ENCODE peak calls at places on chromosomes 4 and X, in seven cellular contexts. W is PC-3; D is CD8-positive, alpha-beta T cell; I is colonic mucosa; E is cardiac muscle cell; R is suprapubic skin; N is tibial nerve. G is an unnamed sample.

GRCh38 chrX:154402622-154403127 is 4.5 kb downstream of the RPL10 start:
- DNase-seq in W (no peak), D (no peak), I (no peak), E (no peak), R (no peak), N (no peak), G (no peak)

GRCh38 chr4:151114986-151115385 is 15.6 kb downstream of the RPS3A start:
- DNase-seq in W (peak), D (no peak), I (no peak), E (no peak), R (no peak), N (no peak), G (no peak)

GRCh38 chrX:103656623-103657022 is 27.8 kb downstream of the TCEAL1 start:
- DNase-seq in W (peak), D (no peak), I (no peak), E (no peak), R (no peak), N (no peak), G (no peak)

GRCh38 chr4:73068496-73069337 is 799 bp downstream of the COX18 start:
- DNase-seq in W (peak), D (no peak), I (peak), E (peak), R (no peak), N (no peak), G (no peak)

GRCh38 chr4:84530871-84531270 is 31.8 kb upstream of the NKX6-1 start:
- DNase-seq in W (peak), D (no peak), I (no peak), E (no peak), R (no peak), N (no peak), G (no peak)

GRCh38 chr4:14269824-14270223 is 642.3 kb upstream of the BOD1L1 start:
- DNase-seq in W (no peak), D (no peak), I (peak), E (no peak), R (no peak), N (no peak), G (no peak)

GRCh38 chr4:153152453-153153338 is 51.5 kb upstream of the TRIM2 start:
- DNase-seq in W (no peak), D (no peak), I (peak), E (peak), R (peak), N (peak), G (peak)

GRCh38 chrX:134780908-134781307 is 122.6 kb upstream of the PLAC1 start:
- DNase-seq in W (no peak), D (no peak), I (no peak), E (no peak), R (no peak), N (no peak), G (no peak)

GRCh38 chr4:167955006-167955405 is 137.3 kb upstream of the ANXA10 start:
- DNase-seq in W (no peak), D (no peak), I (no peak), E (no peak), R (no peak), N (no peak), G (no peak)

GRCh38 chr4:53579826-53580225 is 11.5 kb downstream of the LNX1 start:
- DNase-seq in W (peak), D (no peak), I (no peak), E (no peak), R (no peak), N (no peak), G (no peak)

GRCh38 chr4:172514011-172514410 is 654.6 kb upstream of the GALNT7 start:
- DNase-seq in W (peak), D (no peak), I (no peak), E (no peak), R (no peak), N (no peak), G (no peak)

GRCh38 chr4:60926624-60927023 is 273.5 kb upstream of the ADGRL3 start:
- DNase-seq in W (no peak), D (no peak), I (no peak), E (no peak), R (no peak), N (no peak), G (no peak)

GRCh38 chr4:123064390-123064789 is 142.0 kb upstream of the NUDT6 start:
- DNase-seq in W (peak), D (no peak), I (no peak), E (no peak), R (no peak), N (no peak), G (no peak)

GRCh38 chr4:164203476-164203875 is 550.5 kb upstream of the SMIM31 start:
- DNase-seq in W (no peak), D (no peak), I (no peak), E (no peak), R (no peak), N (no peak), G (no peak)

GRCh38 chr4:8236141-8236919 is 33.2 kb upstream of the HTRA3 start:
- DNase-seq in W (no peak), D (no peak), I (no peak), E (no peak), R (no peak), N (no peak), G (no peak)

GRCh38 chr4:13355036-13355910 is 128.9 kb downstream of the RAB28 start:
- DNase-seq in W (no peak), D (no peak), I (no peak), E (no peak), R (no peak), N (no peak), G (no peak)

GRCh38 chr4:176149680-176150079 is 45.7 kb downstream of the SPATA4 start:
- DNase-seq in W (peak), D (no peak), I (no peak), E (no peak), R (no peak), N (no peak), G (no peak)

GRCh38 chr4:54384563-54384962 is 155.5 kb downstream of the PDGFRA start:
- DNase-seq in W (peak), D (no peak), I (peak), E (peak), R (no peak), N (no peak), G (no peak)

GRCh38 chr4:141713185-141713584 is 76.8 kb downstream of the IL15 start:
- DNase-seq in W (no peak), D (no peak), I (no peak), E (no peak), R (no peak), N (no peak), G (no peak)

GRCh38 chr4:138275946-138276621 is 33.9 kb upstream of the SLC7A11 start:
- DNase-seq in W (peak), D (no peak), I (no peak), E (no peak), R (no peak), N (no peak), G (no peak)

GRCh38 chr4:25095756-25096552 is 64.3 kb downstream of the SEPSECS start:
- DNase-seq in W (no peak), D (no peak), I (no peak), E (no peak), R (peak), N (no peak), G (no peak)

GRCh38 chr4:142883433-142883832 is 37.3 kb upstream of the INPP4B start:
- DNase-seq in W (peak), D (no peak), I (no peak), E (peak), R (no peak), N (no peak), G (no peak)

GRCh38 chr4:621296-622070 is 3.9 kb upstream of the PDE6B start:
- DNase-seq in W (no peak), D (no peak), I (no peak), E (no peak), R (peak), N (no peak), G (no peak)

GRCh38 chr4:101825953-101826352 is 35.4 kb downstream of the BANK1 start:
- DNase-seq in W (no peak), D (no peak), I (no peak), E (no peak), R (no peak), N (no peak), G (no peak)

GRCh38 chr4:8106451-8107025 is 52.1 kb downstream of the ABLIM2 start:
- DNase-seq in W (no peak), D (no peak), I (no peak), E (no peak), R (no peak), N (no peak), G (no peak)

GRCh38 chr4:146143888-146144287 is 31.6 kb upstream of the LSM6 start:
- DNase-seq in W (no peak), D (no peak), I (no peak), E (no peak), R (no peak), N (no peak), G (no peak)

GRCh38 chr4:101178731-101179130 is 168.6 kb downstream of the PPP3CA start:
- DNase-seq in W (peak), D (no peak), I (no peak), E (no peak), R (no peak), N (no peak), G (no peak)

GRCh38 chr4:181968371-181968770 is 274.8 kb upstream of the TENM3 start:
- DNase-seq in W (no peak), D (no peak), I (no peak), E (no peak), R (no peak), N (no peak), G (no peak)

GRCh38 chr4:73259552-73260140 is 1.0 kb upstream of the ANKRD17 start:
- DNase-seq in W (no peak), D (no peak), I (no peak), E (no peak), R (no peak), N (no peak), G (no peak)

GRCh38 chr4:73315091-73315490 is 56.5 kb upstream of the ANKRD17 start:
- DNase-seq in W (peak), D (no peak), I (no peak), E (no peak), R (no peak), N (no peak), G (no peak)

GRCh38 chr4:161823450-161823849 is 340.4 kb downstream of the FSTL5 start:
- DNase-seq in W (no peak), D (no peak), I (no peak), E (no peak), R (no peak), N (no peak), G (no peak)

GRCh38 chr4:147370473-147370872 is 110.4 kb upstream of the EDNRA start:
- DNase-seq in W (peak), D (no peak), I (no peak), E (no peak), R (no peak), N (no peak), G (no peak)

GRCh38 chrX:42102586-42103282 is 179.4 kb upstream of the CASK start:
- DNase-seq in W (peak), D (no peak), I (no peak), E (no peak), R (no peak), N (no peak), G (no peak)

GRCh38 chr4:105145059-105145912 is 1.4 kb upstream of the TET2 start:
- DNase-seq in W (no peak), D (no peak), I (no peak), E (peak), R (no peak), N (no peak), G (no peak)

GRCh38 chr4:139975830-139976272 is 178.1 kb downstream of the MAML3 start:
- DNase-seq in W (peak), D (no peak), I (no peak), E (no peak), R (no peak), N (no peak), G (peak)

GRCh38 chr4:23902203-23902602 is 12.4 kb upstream of the PPARGC1A start:
- DNase-seq in W (no peak), D (no peak), I (no peak), E (no peak), R (no peak), N (no peak), G (no peak)
- TF ChIP-seq CTCF in W (no peak), D (no peak), I (no peak), E (no peak), R (no peak), N (no peak), G (no peak)

GRCh38 chrX:131831185-131831520 is 191.9 kb upstream of the STK26 start:
- DNase-seq in W (no peak), D (no peak), I (no peak), E (no peak), R (no peak), N (no peak), G (no peak)
- H3K27ac ChIP-seq in W (peak), D (no peak), I (no peak), E (peak), R (peak), N (peak), G (no peak)

GRCh38 chrX:97397371-97397770 is 513.7 kb downstream of the RPA4 start:
- DNase-seq in W (peak), D (no peak), I (no peak), E (no peak), R (no peak), N (no peak), G (no peak)
- H3K4me3 ChIP-seq in W (no peak), D (no peak), I (no peak), E (no peak), R (no peak), N (no peak), G (no peak)

DNA sequence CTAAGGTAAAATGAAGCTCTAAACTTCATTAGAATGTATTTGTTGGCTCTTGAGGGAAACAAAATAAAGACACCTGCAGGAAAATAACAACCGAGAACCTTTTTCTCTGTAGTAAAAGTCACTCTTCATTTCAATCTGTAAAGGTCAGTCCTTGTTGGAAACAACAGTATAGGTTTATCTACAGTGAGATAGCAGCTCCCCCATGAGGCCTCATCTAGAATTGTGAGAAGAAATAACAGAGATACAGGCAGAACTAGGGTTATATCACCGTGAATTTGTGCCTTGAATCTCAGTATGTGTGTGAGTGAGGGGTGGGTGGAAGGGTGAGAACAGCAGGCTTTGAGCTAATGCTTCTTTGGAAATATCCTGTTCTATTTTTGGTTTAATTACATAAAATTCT is 107.8 kb upstream of the FMR1 start:
- DNase-seq in W (peak), D (no peak), I (no peak), E (peak), R (no peak), N (no peak), G (no peak)
- TF ChIP-seq CTCF in W (no peak), D (no peak), I (peak), E (no peak), R (no peak), N (peak), G (no peak)

GRCh38 chr4:184806711-184807110 is 19.1 kb downstream of the ACSL1 start:
- DNase-seq in W (no peak), D (no peak), I (no peak), E (no peak), R (no peak), N (no peak), G (no peak)

GRCh38 chr4:184810720-184811119 is 15.0 kb downstream of the ACSL1 start:
- DNase-seq in W (no peak), D (no peak), I (no peak), E (no peak), R (peak), N (no peak), G (no peak)

GRCh38 chr4:184807261-184807660 is 18.5 kb downstream of the ACSL1 start:
- DNase-seq in W (peak), D (no peak), I (no peak), E (no peak), R (peak), N (no peak), G (no peak)

GRCh38 chr4:184807797-184808718 is 17.7 kb downstream of the ACSL1 start:
- DNase-seq in W (peak), D (no peak), I (no peak), E (peak), R (peak), N (no peak), G (no peak)

GRCh38 chr4:184808719-184809062 is 17.1 kb downstream of the ACSL1 start:
- DNase-seq in W (no peak), D (no peak), I (no peak), E (peak), R (no peak), N (no peak), G (no peak)
- H3K27ac ChIP-seq in W (peak), D (no peak), I (no peak), E (no peak), R (no peak), N (peak), G (peak)

GRCh38 chr4:2746891-2747695 is 9.0 kb downstream of the TNIP2 start:
- DNase-seq in W (no peak), D (no peak), I (no peak), E (no peak), R (no peak), N (no peak), G (no peak)
- H3K4me3 ChIP-seq in W (no peak), D (no peak), I (no peak), E (no peak), R (no peak), N (no peak), G (no peak)

GRCh38 chrX:36867143-36867542 is 141.0 kb upstream of the FAM47C start:
- DNase-seq in W (peak), D (no peak), I (no peak), E (peak), R (no peak), N (no peak), G (no peak)
- TF ChIP-seq CTCF in W (peak), D (no peak), I (peak), E (peak), R (peak), N (peak), G (peak)

GRCh38 chr4:166882221-166882620 is 352.1 kb downstream of the SPOCK3 start:
- DNase-seq in W (no peak), D (no peak), I (no peak), E (no peak), R (no peak), N (no peak), G (no peak)
- H3K27ac ChIP-seq in W (no peak), D (no peak), I (no peak), E (no peak), R (no peak), N (no peak), G (no peak)

GRCh38 chr4:76485450-76485849 is 50.4 kb downstream of the SHROOM3 start:
- DNase-seq in W (peak), D (no peak), I (peak), E (peak), R (no peak), N (no peak), G (no peak)

GRCh38 chr4:76494243-76494642 is 59.2 kb downstream of the SHROOM3 start:
- DNase-seq in W (no peak), D (no peak), I (no peak), E (no peak), R (no peak), N (no peak), G (no peak)

GRCh38 chr4:76486588-76487276 is 51.7 kb downstream of the SHROOM3 start:
- DNase-seq in W (no peak), D (no peak), I (no peak), E (no peak), R (no peak), N (no peak), G (no peak)

GRCh38 chr4:76488905-76489798 is 54.1 kb downstream of the SHROOM3 start:
- DNase-seq in W (no peak), D (no peak), I (no peak), E (no peak), R (no peak), N (no peak), G (no peak)

DNA sequence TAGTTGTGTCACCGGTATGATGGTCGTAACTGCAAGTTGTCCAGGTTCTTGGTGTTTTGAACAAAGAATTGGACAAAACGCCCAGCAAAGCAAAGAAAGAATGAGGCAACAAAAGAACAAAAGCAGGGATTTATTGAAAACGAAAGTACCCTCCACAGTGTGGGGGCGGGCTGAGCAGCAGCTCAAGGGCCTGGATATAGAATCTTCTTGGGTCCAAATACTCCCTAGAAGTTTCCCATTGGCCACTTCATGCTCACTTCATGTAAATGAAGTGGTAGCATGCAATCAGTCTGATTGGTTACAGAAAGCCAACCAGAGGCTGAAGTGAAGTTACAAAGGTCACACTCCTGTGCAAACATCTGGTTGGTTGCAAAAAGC is 54.8 kb downstream of the SHROOM3 start:
- DNase-seq in W (no peak), D (no peak), I (no peak), E (no peak), R (no peak), N (no peak), G (no peak)
- H3K4me3 ChIP-seq in W (no peak), D (no peak), I (no peak), E (no peak), R (no peak), N (no peak), G (no peak)

DNA sequence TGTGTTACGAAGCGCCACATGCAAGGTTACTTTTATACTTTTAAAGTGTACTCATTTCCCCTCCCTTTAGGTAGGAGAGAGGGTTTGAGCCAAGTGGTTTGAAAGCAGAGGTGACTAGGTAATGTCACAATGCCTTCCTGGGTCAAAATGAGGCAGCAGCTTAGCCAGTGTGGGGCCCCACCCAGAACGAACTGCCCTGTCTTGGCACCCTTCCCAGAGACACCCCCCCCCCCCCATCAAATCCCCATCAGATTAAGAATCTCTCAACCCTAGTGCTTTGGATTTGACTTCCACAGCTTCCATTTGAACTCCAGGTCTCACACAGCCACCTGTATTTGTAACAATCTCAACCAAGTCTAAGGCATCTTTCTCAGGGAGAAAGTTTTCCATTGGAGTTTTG is 31.1 kb downstream of the BCOR start:
- DNase-seq in W (no peak), D (no peak), I (no peak), E (no peak), R (no peak), N (no peak), G (no peak)
- TF ChIP-seq CTCF in W (no peak), D (no peak), I (no peak), E (no peak), R (no peak), N (no peak), G (no peak)

G was measured in lung.